ENCODE peak calls at places on chromosomes 2 and 18, in five cellular contexts. T is left colon; E is HEK293T; J is effector memory CD4-positive, alpha-beta T cell; O is stimulated activated CD4-positive, alpha-beta T cell treated with anti-CD3 and anti-CD28 coated beads, TNF-alpha, amount 100 ng/mL, for 24 hours. G is an unnamed sample.

GRCh38 chr18:35267809-35268208 is 22.2 kb downstream of the ZSCAN30 start:
- DNase-seq in T (peak), E (no peak), J (no peak), O (peak), G (no peak)

GRCh38 chr2:104750061-104750460 is 103.9 kb upstream of the POU3F3 start:
- DNase-seq in T (no peak), E (no peak), J (no peak), O (no peak), G (no peak)

GRCh38 chr2:183967756-183968155 is 630.6 kb upstream of the ZNF804A start:
- DNase-seq in T (no peak), E (no peak), J (no peak), O (no peak), G (peak)

GRCh38 chr2:180056367-180057118 is 49.4 kb upstream of the CWC22 start:
- DNase-seq in T (no peak), E (no peak), J (no peak), O (no peak), G (no peak)

GRCh38 chr2:23690421-23691105 is 236.4 kb downstream of the ATAD2B start:
- DNase-seq in T (no peak), E (no peak), J (no peak), O (no peak), G (no peak)

GRCh38 chr2:239196474-239197021 is 204.3 kb downstream of the HDAC4 start:
- DNase-seq in T (peak), E (no peak), J (no peak), O (no peak), G (no peak)

GRCh38 chr18:65994294-65994693 is 243.5 kb downstream of the CDH7 start:
- DNase-seq in T (no peak), E (no peak), J (no peak), O (no peak), G (no peak)

GRCh38 chr2:158047156-158047611 is 54.5 kb upstream of the UPP2 start:
- DNase-seq in T (no peak), E (no peak), J (no peak), O (no peak), G (no peak)

GRCh38 chr2:69789129-69789528 is 40.3 kb upstream of the GMCL1 start:
- DNase-seq in T (no peak), E (no peak), J (no peak), O (no peak), G (peak)

GRCh38 chr2:226798422-226799210 is 1.0 kb downstream of the IRS1 start:
- DNase-seq in T (peak), E (no peak), J (no peak), O (peak), G (peak)

GRCh38 chr2:85613717-85614515 is 2.0 kb upstream of the C2orf68 start:
- DNase-seq in T (no peak), E (no peak), J (no peak), O (no peak), G (no peak)

GRCh38 chr2:241739651-241740050 is 5.2 kb downstream of the D2HGDH start:
- DNase-seq in T (no peak), E (no peak), J (peak), O (peak), G (peak)

GRCh38 chr2:27209621-27210401 is 2.0 kb upstream of the ATRAID start:
- DNase-seq in T (no peak), E (no peak), J (no peak), O (no peak), G (no peak)

GRCh38 chr2:15472133-15472532 is 89.0 kb downstream of the NBAS start:
- DNase-seq in T (no peak), E (no peak), J (no peak), O (no peak), G (peak)

GRCh38 chr2:157328133-157328532 is 2.5 kb upstream of the ERMN start:
- DNase-seq in T (no peak), E (no peak), J (no peak), O (no peak), G (no peak)

GRCh38 chr2:30300122-30300455 is 68.8 kb downstream of the LBH start:
- DNase-seq in T (no peak), E (no peak), J (no peak), O (no peak), G (no peak)

GRCh38 chr2:63406641-63407040 is 181.6 kb downstream of the WDPCP start:
- DNase-seq in T (no peak), E (no peak), J (no peak), O (no peak), G (no peak)

GRCh38 chr2:127607399-127607908 is 38.5 kb upstream of the GPR17 start:
- DNase-seq in T (no peak), E (no peak), J (no peak), O (no peak), G (no peak)

GRCh38 chr2:182814804-182815203 is 51.6 kb downstream of the FRZB start:
- DNase-seq in T (no peak), E (no peak), J (no peak), O (no peak), G (no peak)

GRCh38 chr18:74113711-74114110 is 33.9 kb downstream of the FBXO15 start:
- DNase-seq in T (no peak), E (no peak), J (no peak), O (no peak), G (no peak)

GRCh38 chr2:67260348-67261277 is 136.5 kb upstream of the ETAA1 start:
- DNase-seq in T (peak), E (no peak), J (no peak), O (no peak), G (peak)

GRCh38 chr2:96214554-96214953 is 5.9 kb upstream of the STARD7 start:
- DNase-seq in T (no peak), E (no peak), J (no peak), O (no peak), G (no peak)

GRCh38 chr2:9467687-9468086 is 6.7 kb upstream of the IAH1 start:
- DNase-seq in T (no peak), E (no peak), J (no peak), O (no peak), G (peak)

GRCh38 chr2:42503291-42503690 is 9.5 kb upstream of the KCNG3 start:
- DNase-seq in T (no peak), E (no peak), J (no peak), O (no peak), G (peak)

GRCh38 chr2:17540813-17541513 is 467 bp downstream of the VSNL1 start:
- DNase-seq in T (no peak), E (no peak), J (no peak), O (no peak), G (no peak)

GRCh38 chr18:11860594-11861450 is 9.6 kb downstream of the CHMP1B start:
- DNase-seq in T (no peak), E (no peak), J (no peak), O (no peak), G (peak)

GRCh38 chr2:238271061-238271554 is 17.3 kb downstream of the PER2 start:
- DNase-seq in T (no peak), E (no peak), J (no peak), O (no peak), G (no peak)

GRCh38 chr18:69784840-69785239 is 162.8 kb downstream of the CD226 start:
- DNase-seq in T (no peak), E (no peak), J (no peak), O (no peak), G (no peak)

GRCh38 chr2:239081622-239082021 is 233.7 kb downstream of the TWIST2 start:
- DNase-seq in T (no peak), E (no peak), J (no peak), O (no peak), G (no peak)

GRCh38 chr2:175743020-175743419 is 259.0 kb downstream of the LNPK start:
- DNase-seq in T (no peak), E (no peak), J (no peak), O (no peak), G (no peak)

GRCh38 chr18:48545690-48546365 is 7.0 kb downstream of the CTIF start:
- DNase-seq in T (peak), E (no peak), J (no peak), O (no peak), G (peak)

GRCh38 chr2:236998250-236998649 is 87.4 kb upstream of the COPS8 start:
- DNase-seq in T (no peak), E (no peak), J (no peak), O (no peak), G (peak)

GRCh38 chr2:48343571-48344440 is 186.1 kb upstream of the STON1 start:
- DNase-seq in T (no peak), E (no peak), J (no peak), O (no peak), G (peak)

GRCh38 chr2:137957033-137957432 is 7.2 kb upstream of the HNMT start:
- DNase-seq in T (no peak), E (no peak), J (no peak), O (no peak), G (peak)

G was measured in kidney tubule cell.